ENCODE peak calls at places on chromosomes 16 and 17, in four cellular contexts. L is HCT116, D is K562, F is HepG2. T is an unnamed sample.

GRCh38 chr16:12455287-12455798 is 348.3 kb downstream of the CPPED1 start:
- DNase-seq in F (peak), D (peak), L (peak), T (peak)

GRCh38 chr17:7132511-7133094 is 18.0 kb upstream of the ASGR2 start:
- DNase-seq in L (no peak), D (no peak), F (peak), T (no peak)

GRCh38 chr17:70365098-70365583 is 195.8 kb downstream of the KCNJ2 start:
- DNase-seq in F (no peak), L (no peak), D (no peak), T (no peak)

GRCh38 chr17:8438441-8438840 is 2.8 kb downstream of the NDEL1 start:
- DNase-seq in D (no peak), F (no peak), L (no peak), T (no peak)

GRCh38 chr17:6548034-6548433 is 8.3 kb downstream of the PITPNM3 start:
- DNase-seq in L (no peak), D (no peak), F (no peak), T (no peak)

GRCh38 chr16:27617678-27618077 is 67.7 kb downstream of the KATNIP start:
- DNase-seq in D (no peak), L (no peak), F (no peak), T (no peak)

GRCh38 chr17:63305857-63306256 is 140.2 kb downstream of the CYB561 start:
- DNase-seq in F (no peak), L (no peak), D (no peak), T (no peak)

GRCh38 chr17:81025065-81025751 is 9.7 kb upstream of the BAIAP2 start:
- DNase-seq in F (no peak), D (no peak), L (no peak), T (no peak)

GRCh38 chr16:10517868-10518267 is 62.5 kb downstream of the EMP2 start:
- DNase-seq in F (no peak), D (no peak), L (no peak), T (no peak)

GRCh38 chr17:37392024-37392590 is 14.5 kb downstream of the ACACA start:
- DNase-seq in F (no peak), L (no peak), D (no peak), T (no peak)

GRCh38 chr17:46788796-46789195 is 29.7 kb downstream of the WNT3 start:
- DNase-seq in L (no peak), F (no peak), D (no peak), T (no peak)

GRCh38 chr16:29926675-29927522 is 873 bp upstream of the KCTD13 start:
- DNase-seq in F (peak), L (no peak), D (peak), T (peak)

GRCh38 chr16:28986492-28986891 is 1.6 kb downstream of the LAT start:
- DNase-seq in D (no peak), L (no peak), F (no peak), T (no peak)

GRCh38 chr16:11181889-11182279 is 74.1 kb downstream of the SOCS1 start:
- DNase-seq in L (no peak), D (no peak), F (no peak), T (no peak)

GRCh38 chr17:65485388-65486299 is 75.8 kb downstream of the AXIN2 start:
- DNase-seq in D (no peak), F (no peak), L (no peak), T (no peak)

GRCh38 chr17:35069311-35069710 is 5.8 kb upstream of the RFFL start:
- DNase-seq in F (no peak), D (no peak), L (no peak), T (no peak)

GRCh38 chr17:80742091-80742490 is 197.5 kb downstream of the RPTOR start:
- DNase-seq in L (no peak), D (no peak), F (no peak), T (no peak)

GRCh38 chr17:61284174-61284573 is 115.5 kb upstream of the TBX2 start:
- DNase-seq in D (no peak), L (no peak), F (no peak), T (no peak)

GRCh38 chr17:81459224-81459623 is 53.4 kb downstream of the ACTG1 start:
- DNase-seq in L (no peak), D (no peak), F (no peak), T (no peak)

GRCh38 chr16:54285414-54286066 is 1.0 kb downstream of the IRX3 start:
- DNase-seq in L (no peak), D (no peak), F (peak), T (peak)

GRCh38 chr16:85913688-85914422 is 14.9 kb downstream of the IRF8 start:
- DNase-seq in D (no peak), L (no peak), F (no peak), T (no peak)

GRCh38 chr16:28985611-28986041 is 774 bp downstream of the LAT start:
- DNase-seq in L (no peak), D (no peak), F (no peak), T (no peak)

GRCh38 chr16:68000450-68000849 is 1.2 kb upstream of the DPEP2 start:
- DNase-seq in D (no peak), F (no peak), L (no peak), T (no peak)

GRCh38 chr17:53749178-53749577 is 73.5 kb upstream of the KIF2B start:
- DNase-seq in D (peak), L (no peak), F (no peak), T (no peak)

GRCh38 chr16:59108374-59108773 is 374.3 kb upstream of the GOT2 start:
- DNase-seq in D (no peak), F (no peak), L (no peak), T (no peak)

GRCh38 chr16:14001521-14001920 is 69.6 kb upstream of the MRTFB start:
- DNase-seq in L (no peak), F (no peak), D (no peak), T (no peak)

GRCh38 chr17:61201211-61201610 is 198.4 kb upstream of the TBX2 start:
- DNase-seq in L (no peak), D (no peak), F (peak), T (no peak)

GRCh38 chr17:73770115-73770848 is 126.0 kb upstream of the SDK2 start:
- DNase-seq in D (no peak), F (no peak), L (peak), T (peak)

GRCh38 chr16:16186820-16187219 is 36.5 kb downstream of the ABCC6 start:
- DNase-seq in L (no peak), F (no peak), D (no peak), T (no peak)

GRCh38 chr16:52494621-52495020 is 52.3 kb downstream of the TOX3 start:
- DNase-seq in L (no peak), F (peak), D (no peak), T (no peak)

GRCh38 chr16:10338426-10338825 is 47.4 kb upstream of the ATF7IP2 start:
- DNase-seq in D (no peak), F (no peak), L (no peak), T (peak)

GRCh38 chr16:86212706-86213426 is 297.5 kb upstream of the FOXF1 start:
- DNase-seq in F (no peak), L (no peak), D (no peak), T (no peak)

GRCh38 chr16:72988568-72988967 is 59.4 kb downstream of the ZFHX3 start:
- DNase-seq in D (no peak), F (no peak), L (no peak), T (no peak)

GRCh38 chr17:39193346-39193745 is 4.1 kb downstream of the CACNB1 start:
- DNase-seq in L (no peak), D (no peak), F (no peak), T (no peak)
- TF ChIP-seq ELF1 in L (no peak), D (no peak), F (no peak), T (no peak)

GRCh38 chr16:19898924-19899604 is 14.4 kb upstream of the GPRC5B start:
- DNase-seq in L (peak), F (peak), D (peak), T (peak)
- TF ChIP-seq ELF1 in L (no peak), F (no peak), D (no peak), T (no peak)

GRCh38 chr17:66698270-66698669 is 136.6 kb upstream of the CACNG5 start:
- DNase-seq in F (no peak), L (no peak), D (no peak), T (no peak)
- TF ChIP-seq ELF1 in F (no peak), L (no peak), D (no peak), T (no peak)

GRCh38 chr17:78330570-78331224 is 29.2 kb downstream of the SOCS3 start:
- DNase-seq in D (no peak), F (no peak), L (peak), T (peak)
- TF ChIP-seq ELF1 in D (no peak), F (no peak), L (no peak), T (no peak)

DNA sequence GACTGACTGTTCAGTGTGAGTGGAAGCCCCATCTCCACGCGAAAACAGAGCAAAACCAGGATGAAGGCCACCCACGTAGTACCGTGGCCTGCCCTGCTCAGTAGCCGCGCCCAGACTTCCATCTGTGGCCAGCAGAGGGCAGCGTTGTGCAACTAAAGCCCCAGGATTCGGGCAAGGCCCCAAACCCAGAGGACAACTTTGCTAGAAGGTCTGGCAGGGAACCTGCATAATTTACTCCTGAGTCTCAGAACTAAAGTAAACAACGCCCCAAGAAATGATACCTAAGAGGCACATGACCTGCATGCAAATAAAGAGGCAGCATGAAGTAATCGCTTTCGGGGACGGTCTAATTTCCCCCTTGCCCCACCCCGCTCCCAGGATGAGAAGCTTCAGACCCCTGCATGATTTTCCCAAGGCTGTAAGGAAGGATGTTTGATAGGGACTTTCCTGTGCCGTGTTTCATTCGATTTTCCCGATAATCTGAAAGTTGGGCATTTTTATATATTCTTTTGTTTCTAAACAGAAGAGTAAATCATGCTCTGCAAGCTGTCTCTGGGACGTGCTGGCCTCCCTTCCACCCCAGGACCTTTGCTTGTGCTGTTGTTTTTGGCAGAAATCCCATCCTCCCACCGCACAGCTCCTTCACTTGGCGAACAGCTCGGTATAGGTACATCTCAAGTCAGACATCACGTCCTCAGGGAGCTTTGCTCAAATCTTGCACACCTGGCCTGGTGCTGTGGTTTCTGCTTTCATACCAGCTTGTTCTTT is 18.6 kb downstream of the HSBP1 start:
- DNase-seq in F (peak), D (peak), L (peak), T (peak)
- TF ChIP-seq ELF1 in F (no peak), D (no peak), L (no peak), T (no peak)

DNA sequence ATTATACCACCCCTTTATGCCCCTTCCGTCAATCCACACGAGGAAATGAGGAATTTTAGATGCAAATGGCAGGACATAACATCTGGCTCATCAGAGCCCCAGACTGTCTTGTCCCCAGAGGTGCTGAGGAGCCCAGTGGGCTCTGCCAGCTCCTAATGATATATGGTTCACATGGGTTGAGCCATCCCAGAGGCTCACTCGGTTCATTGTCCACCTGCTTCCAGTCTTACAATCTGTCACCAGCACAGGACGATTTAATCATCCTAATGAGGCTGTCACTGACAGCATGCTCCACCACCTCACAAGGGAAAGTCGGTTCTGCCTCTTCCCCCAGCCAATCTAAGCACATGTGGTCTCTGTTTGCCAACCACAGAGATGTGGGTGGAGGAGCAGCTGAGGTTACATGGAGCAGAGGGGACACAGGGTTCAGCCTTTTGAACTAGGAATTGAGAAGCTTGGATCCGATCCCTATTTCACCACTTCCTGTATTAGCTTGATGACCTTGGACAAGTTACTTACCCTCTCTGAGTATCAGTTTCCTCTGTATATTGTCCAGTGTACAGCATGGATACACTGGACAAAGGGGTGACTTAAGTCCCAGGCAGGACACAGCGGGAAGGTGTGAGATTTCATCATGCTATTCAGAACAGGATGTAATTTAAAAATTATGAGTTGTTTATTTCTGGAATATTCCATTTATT is 27.0 kb upstream of the DHX8 start:
- DNase-seq in D (no peak), L (no peak), F (peak), T (no peak)
- TF ChIP-seq ELF1 in D (no peak), L (no peak), F (peak), T (no peak)

GRCh38 chr16:82639666-82640336 is 13.0 kb downstream of the CDH13 start:
- DNase-seq in F (peak), D (peak), L (peak), T (peak)
- TF ChIP-seq ELF1 in F (no peak), D (no peak), L (no peak), T (no peak)

T was measured in SK-N-SH.